ENCODE peak calls at places on chromosome 14, in nine cellular contexts. V, R, U, Q, W, I, S, D and K are unnamed samples.

GRCh38 chr14:58772814-58773620 is 135.3 kb downstream of the DACT1 start:
- DNase-seq in S (peak), W (no peak), R (no peak), I (no peak), U (no peak), D (no peak), Q (no peak), V (no peak), K (no peak)

GRCh38 chr14:58871972-58872530 is 234.3 kb downstream of the DACT1 start:
- DNase-seq in D (no peak), Q (no peak), V (no peak), R (no peak), S (peak), W (no peak), U (no peak), I (peak), K (peak)

GRCh38 chr14:100584056-100585031 is 2.9 kb downstream of the BEGAIN start:
- DNase-seq in V (no peak), W (no peak), R (no peak), Q (no peak), U (no peak), I (no peak), D (no peak), S (no peak), K (no peak)

GRCh38 chr14:60287452-60287851 is 38.4 kb downstream of the PPM1A start:
- DNase-seq in I (no peak), Q (no peak), R (no peak), V (no peak), S (no peak), W (no peak), U (no peak), D (no peak), K (no peak)

GRCh38 chr14:83342590-83342989 is 1808.9 kb upstream of the SEL1L start:
- DNase-seq in D (no peak), I (peak), V (no peak), S (no peak), Q (no peak), R (no peak), W (no peak), U (no peak), K (peak)

GRCh38 chr14:46399049-46399448 is 252.5 kb downstream of the RPL10L start:
- DNase-seq in R (no peak), V (peak), Q (no peak), I (no peak), S (no peak), U (no peak), W (no peak), D (no peak), K (no peak)

GRCh38 chr14:29895591-29896043 is 32.0 kb downstream of the PRKD1 start:
- DNase-seq in S (no peak), W (no peak), I (no peak), D (no peak), V (no peak), U (no peak), R (no peak), Q (no peak), K (no peak)

GRCh38 chr14:87088588-87088987 is 904.4 kb downstream of the GALC start:
- DNase-seq in I (no peak), V (no peak), U (no peak), S (no peak), W (no peak), Q (no peak), D (no peak), R (no peak), K (no peak)

GRCh38 chr14:91108941-91109611 is 4.8 kb upstream of the DGLUCY start:
- DNase-seq in I (no peak), U (no peak), R (no peak), V (peak), W (no peak), Q (peak), S (no peak), D (no peak), K (peak)

GRCh38 chr14:73713206-73713803 is 879 bp downstream of the PNMA1 start:
- DNase-seq in V (no peak), R (no peak), Q (no peak), D (no peak), I (no peak), W (no peak), U (no peak), S (no peak), K (peak)

GRCh38 chr14:24327303-24327702 is 7.6 kb downstream of the ADCY4 start:
- DNase-seq in R (no peak), U (no peak), Q (no peak), I (no peak), V (no peak), S (no peak), W (no peak), D (no peak), K (no peak)

GRCh38 chr14:82796081-82796480 is 1262.4 kb upstream of the SEL1L start:
- DNase-seq in W (no peak), V (no peak), S (no peak), Q (no peak), U (no peak), I (no peak), R (no peak), D (no peak), K (no peak)

GRCh38 chr14:52012635-52013034 is 23.3 kb downstream of the RTRAF start:
- DNase-seq in R (no peak), I (peak), D (no peak), W (no peak), Q (no peak), U (no peak), V (no peak), S (no peak), K (peak)

GRCh38 chr14:93941293-93941910 is 14.3 kb downstream of the FAM181A start:
- DNase-seq in I (peak), R (no peak), V (no peak), D (peak), Q (peak), S (peak), U (no peak), W (no peak), K (peak)

GRCh38 chr14:92956961-92957360 is 34.0 kb downstream of the CHGA start:
- DNase-seq in S (no peak), R (no peak), I (no peak), U (no peak), D (no peak), Q (no peak), V (no peak), W (no peak), K (no peak)

GRCh38 chr14:69056389-69056788 is 77.3 kb upstream of the ACTN1 start:
- DNase-seq in V (no peak), S (peak), Q (peak), D (no peak), W (no peak), R (no peak), U (no peak), I (peak), K (no peak)
- TF ChIP-seq CTCF in V (no peak), S (no peak), Q (peak), D (no peak), W (no peak), R (no peak), U (no peak), I (no peak), K (no peak)

GRCh38 chr14:63286071-63286470 is 32.7 kb downstream of the GPHB5 start:
- DNase-seq in R (no peak), V (no peak), Q (no peak), D (no peak), S (no peak), I (no peak), W (no peak), U (no peak), K (no peak)
- TF ChIP-seq CTCF in R (no peak), V (no peak), Q (no peak), D (no peak), S (no peak), I (no peak), W (no peak), U (no peak), K (no peak)

GRCh38 chr14:106808458-106808857 is 1282.1 kb downstream of the TMEM121 start:
- DNase-seq in I (no peak), S (no peak), R (no peak), U (no peak), Q (no peak), W (no peak), V (no peak), D (no peak), K (no peak)
- TF ChIP-seq CTCF in I (no peak), S (no peak), R (no peak), U (no peak), Q (no peak), W (no peak), V (no peak), D (no peak), K (no peak)

GRCh38 chr14:26252176-26252575 is 345.7 kb downstream of the NOVA1 start:
- DNase-seq in I (no peak), Q (no peak), V (no peak), S (no peak), D (no peak), R (no peak), U (no peak), W (no peak), K (no peak)

GRCh38 chr14:26255213-26255612 is 342.6 kb downstream of the NOVA1 start:
- DNase-seq in W (no peak), D (no peak), Q (peak), R (no peak), V (no peak), I (peak), S (peak), U (no peak), K (peak)
- TF ChIP-seq CTCF in W (peak), D (peak), Q (peak), R (no peak), V (peak), I (peak), S (peak), U (peak), K (peak)

GRCh38 chr14:105247715-105248367 is 492 bp upstream of the BTBD6 start:
- DNase-seq in D (no peak), I (no peak), Q (no peak), R (no peak), V (peak), W (no peak), S (no peak), U (no peak), K (no peak)

GRCh38 chr14:105250008-105250366 is 1.7 kb downstream of the BTBD6 start:
- DNase-seq in D (no peak), V (no peak), Q (no peak), U (no peak), I (no peak), S (no peak), W (no peak), R (no peak), K (no peak)

GRCh38 chr14:105249175-105250007 is 1.1 kb downstream of the BTBD6 start:
- DNase-seq in R (no peak), U (no peak), Q (peak), W (no peak), D (no peak), S (peak), I (no peak), V (peak), K (peak)

GRCh38 chr14:105247026-105247425 is 1.3 kb upstream of the BTBD6 start:
- DNase-seq in U (no peak), W (no peak), V (no peak), I (no peak), R (no peak), D (no peak), Q (no peak), S (no peak), K (no peak)

DNA sequence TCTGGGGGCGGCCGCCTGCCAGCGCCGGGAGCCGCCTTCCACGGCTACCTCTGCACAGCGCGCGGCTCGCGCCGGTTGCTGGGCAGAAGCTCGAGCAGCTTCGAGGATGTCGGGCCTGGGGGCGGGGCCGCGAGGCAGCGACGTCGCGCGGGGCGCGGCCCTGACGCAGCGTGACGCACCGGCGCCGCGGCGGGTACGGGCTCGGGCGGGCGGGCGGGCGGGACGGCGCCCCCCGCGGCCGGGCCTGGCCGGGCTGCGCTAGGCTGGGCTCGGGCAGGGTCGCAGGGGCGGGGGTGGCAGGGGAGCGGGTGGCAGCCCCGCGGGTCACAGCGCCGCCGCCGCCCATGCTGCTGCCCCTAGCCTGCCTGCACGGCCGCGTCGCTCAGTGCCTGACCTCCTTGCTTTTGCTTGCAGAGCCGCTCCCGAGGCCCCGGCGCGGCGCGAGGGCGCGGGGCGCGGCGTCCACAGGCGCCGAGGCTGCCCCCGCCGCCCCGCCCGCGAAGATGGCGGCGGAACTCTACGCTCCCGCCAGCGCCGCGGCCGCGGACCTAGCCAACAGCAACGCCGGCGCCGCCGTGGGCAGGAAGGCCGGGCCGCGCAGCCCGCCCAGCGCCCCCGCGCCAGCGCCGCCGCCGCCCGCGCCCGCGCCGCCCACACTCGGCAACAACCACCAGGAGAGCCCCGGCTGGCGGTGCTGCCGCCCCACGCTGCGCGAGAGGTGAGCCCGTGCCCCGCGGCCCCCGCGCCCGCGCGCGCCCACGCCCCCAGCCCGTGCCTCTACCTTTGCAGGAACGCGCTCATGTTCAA is at the start of gene BTBD6:
- DNase-seq in W (peak), I (peak), S (peak), R (peak), D (peak), V (peak), U (peak), Q (peak), K (peak)
- TF ChIP-seq CTCF in W (peak), I (no peak), S (no peak), R (no peak), D (no peak), V (no peak), U (peak), Q (no peak), K (no peak)

GRCh38 chr14:38366374-38366773 is 110.5 kb upstream of the CLEC14A start:
- DNase-seq in D (no peak), W (no peak), V (no peak), Q (no peak), I (peak), S (peak), U (no peak), R (no peak), K (no peak)

GRCh38 chr14:38363217-38363616 is 107.3 kb upstream of the CLEC14A start:
- DNase-seq in D (no peak), I (no peak), V (no peak), W (no peak), U (no peak), R (no peak), Q (no peak), S (no peak), K (no peak)

GRCh38 chr14:38367922-38368321 is 112.0 kb upstream of the CLEC14A start:
- DNase-seq in W (no peak), D (no peak), U (no peak), Q (no peak), S (no peak), I (no peak), V (no peak), R (no peak), K (no peak)
- TF ChIP-seq CTCF in W (no peak), D (no peak), U (no peak), Q (no peak), S (no peak), I (no peak), V (no peak), R (no peak), K (no peak)

GRCh38 chr14:31420319-31421081 is at the start of gene HEATR5A:
- DNase-seq in V (peak), S (peak), Q (peak), R (peak), W (peak), U (peak), I (peak), D (peak), K (peak)
- TF ChIP-seq CTCF in V (no peak), S (peak), Q (no peak), R (no peak), W (no peak), U (no peak), I (no peak), D (peak), K (peak)

DNA sequence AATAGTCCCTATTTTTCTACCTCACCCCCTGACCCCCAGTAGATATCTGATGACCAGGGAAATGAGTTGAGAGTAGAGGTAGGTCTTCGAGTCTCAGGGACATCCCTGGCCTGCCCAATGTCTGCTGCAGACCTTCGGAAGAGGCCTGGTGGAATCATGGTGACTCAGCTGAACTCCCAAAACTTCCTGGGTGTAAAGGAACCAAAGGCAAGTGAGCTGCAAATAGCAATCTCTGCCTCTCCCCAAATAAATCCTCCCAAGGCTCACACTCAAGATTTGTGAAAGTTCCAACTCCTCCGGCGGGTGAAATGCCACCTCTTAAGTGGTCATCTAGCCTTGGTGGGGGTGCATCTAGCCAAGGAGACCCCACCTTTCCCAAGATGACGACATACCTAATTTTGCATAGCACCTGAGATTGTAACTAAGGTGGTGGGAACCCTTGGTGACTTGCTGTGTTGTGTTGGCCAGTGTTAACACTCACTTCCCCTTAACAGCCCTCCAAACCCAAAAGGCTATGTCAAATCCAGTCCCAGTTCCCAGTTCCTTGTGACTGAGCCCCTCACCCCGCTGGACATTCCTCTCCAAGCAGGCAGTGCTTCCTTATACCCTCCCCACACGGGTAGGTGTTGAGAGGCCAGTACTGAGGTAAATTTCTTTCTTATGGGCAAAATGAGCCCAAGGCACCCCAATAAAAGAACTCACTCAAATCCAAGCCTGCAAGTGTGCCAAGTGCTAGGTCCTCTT is 6.2 kb downstream of the ZFP36L1 start:
- DNase-seq in W (no peak), I (peak), V (no peak), Q (peak), R (no peak), U (no peak), D (no peak), S (peak), K (peak)
- TF ChIP-seq CTCF in W (no peak), I (no peak), V (no peak), Q (no peak), R (no peak), U (no peak), D (no peak), S (no peak), K (no peak)

GRCh38 chr14:68789002-68789797 is 3.7 kb downstream of the ZFP36L1 start:
- DNase-seq in U (peak), S (peak), Q (peak), V (peak), W (peak), I (peak), R (peak), D (no peak), K (peak)
- TF ChIP-seq CTCF in U (peak), S (peak), Q (peak), V (peak), W (peak), I (peak), R (no peak), D (peak), K (peak)